ENCODE peak calls at places on chromosomes 5 and 9, in ten cellular contexts. O is GM23248, J is GM23338, D is H1, K is HCT116, X is fibroblast of lung, H is neural progenitor cell, Y is Karpas-422, I is mammary epithelial cell, L is K562. S is an unnamed sample.

GRCh38 chr5:179819296-179820126 is 1.2 kb upstream of the SQSTM1 start:
- DNase-seq in X (peak; percentile 75), I (peak; percentile 52), H (peak; percentile 58), Y (peak; percentile 73), K (no peak), O (peak; percentile 81), L (peak; percentile 57), D (peak; percentile 79), J (peak; percentile 73), S (peak; percentile 64)

GRCh38 chr5:125834438-125835147 is 588.6 kb upstream of the GRAMD2B start:
- DNase-seq in O (no peak), I (no peak), L (no peak), D (no peak), K (no peak), H (peak; percentile 7), X (no peak), J (peak; percentile 18), Y (no peak), S (no peak)

GRCh38 chr5:94432499-94432898 is 185.9 kb downstream of the KIAA0825 start:
- DNase-seq in O (peak; percentile 51), Y (no peak), H (no peak), J (no peak), I (no peak), X (peak; percentile 90), L (no peak), K (no peak), D (no peak), S (peak; percentile 44)

GRCh38 chr5:132256783-132257130 is 739 bp upstream of the PDLIM4 start:
- DNase-seq in I (no peak), L (no peak), J (no peak), O (no peak), H (no peak), X (no peak), K (no peak), Y (no peak), D (no peak), S (no peak)

GRCh38 chr5:31153523-31153922 is 40.0 kb upstream of the CDH6 start:
- DNase-seq in I (no peak), O (peak; percentile 20), J (no peak), K (no peak), D (no peak), Y (no peak), H (no peak), X (peak; percentile 31), L (no peak), S (no peak)

GRCh38 chr5:53472720-53473510 is 7.5 kb upstream of the FST start:
- DNase-seq in K (no peak), J (no peak), D (no peak), O (no peak), L (no peak), X (no peak), Y (no peak), H (no peak), I (no peak), S (no peak)

GRCh38 chr9:25658587-25658986 is 19.7 kb downstream of the TUSC1 start:
- DNase-seq in L (no peak), J (no peak), X (no peak), Y (no peak), I (no peak), O (no peak), D (no peak), K (no peak), H (no peak), S (no peak)

GRCh38 chr5:138974227-138975063 is 99.3 kb upstream of the LRRTM2 start:
- DNase-seq in I (no peak), L (no peak), O (peak; percentile 87), D (no peak), H (peak; percentile 34), Y (no peak), X (peak; percentile 28), J (no peak), K (no peak), S (no peak)

GRCh38 chr5:166962470-166962869 is 1329.0 kb upstream of the WWC1 start:
- DNase-seq in Y (no peak), X (peak; percentile 4), O (no peak), K (no peak), H (no peak), L (no peak), J (peak; percentile 22), I (no peak), D (no peak), S (no peak)

GRCh38 chr5:6727231-6727630 is 14.0 kb downstream of the TENT4A start:
- DNase-seq in X (no peak), Y (no peak), J (no peak), D (no peak), K (no peak), O (no peak), H (no peak), I (no peak), L (no peak), S (no peak)
- H3K4me3 ChIP-seq in X (no peak overlapping the region), Y (peak overlapping the region; percentile 34), J (no peak overlapping the region), D (no peak overlapping the region), K (no peak overlapping the region), O (no peak overlapping the region), H (no peak overlapping the region), I (no peak overlapping the region), L (no peak overlapping the region), S (no peak overlapping the region)

DNA sequence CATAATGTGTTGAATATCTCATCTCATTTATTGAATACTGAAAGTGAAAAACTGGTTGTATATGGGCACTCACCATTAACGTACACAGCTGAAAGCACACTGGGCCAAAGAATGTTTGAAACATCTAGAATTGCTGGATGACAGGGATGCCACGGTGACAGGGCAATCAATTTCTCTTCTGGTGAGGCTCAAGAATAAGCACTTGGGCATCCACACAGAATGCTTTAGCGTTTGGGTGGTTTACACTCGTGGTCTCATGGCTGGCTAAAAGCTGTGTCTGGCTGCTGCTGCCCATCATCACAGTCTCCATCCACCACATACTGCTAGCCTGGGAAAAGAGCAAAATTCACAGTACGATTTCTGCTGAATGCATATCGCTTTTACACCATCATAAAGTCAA is 30.7 kb upstream of the IL31RA start:
- DNase-seq in O (no peak), L (no peak), Y (no peak), X (no peak), D (no peak), J (no peak), H (no peak), K (no peak), I (no peak), S (no peak)
- H3K27me3 ChIP-seq in O (peaks cover 6% of the 10 kb centered on the region), L (peaks cover 26% of the 10 kb centered on the region), Y (no peaks in the 10 kb centered on the region), X (no peaks in the 10 kb centered on the region), D (peaks cover 2% of the 10 kb centered on the region), J (peaks cover 27% of the 10 kb centered on the region), H (peaks cover 34% of the 10 kb centered on the region), K (no peaks in the 10 kb centered on the region), I (peaks cover 3% of the 10 kb centered on the region), S (no peaks in the 10 kb centered on the region)

GRCh38 chr5:149781612-149782011 is 51.5 kb downstream of the PPARGC1B start:
- DNase-seq in J (no peak), D (no peak), X (no peak), I (no peak), H (no peak), Y (no peak), L (no peak), K (no peak), O (no peak), S (peak; percentile 21)
- H3K79me2 ChIP-seq in J (peaks cover 21% of the 10 kb centered on the region), D (no peaks in the 10 kb centered on the region), X (no peaks in the 10 kb centered on the region), I (peaks cover 32% of the 10 kb centered on the region), H (no peaks in the 10 kb centered on the region), Y (peaks cover 96% of the 10 kb centered on the region), L (peaks cover 86% of the 10 kb centered on the region), K (peaks cover 11% of the 10 kb centered on the region), O (no peaks in the 10 kb centered on the region), S (no peaks in the 10 kb centered on the region)

GRCh38 chr9:136950656-136951030 is 1.4 kb upstream of the LCN12 start:
- DNase-seq in I (no peak), O (no peak), D (no peak), L (no peak), X (no peak), H (no peak), K (no peak), J (no peak), Y (no peak), S (no peak)
- H3K4me3 ChIP-seq in I (peak overlapping the region; percentile 51), O (no peak overlapping the region), D (peak overlapping the region; percentile 51), L (peak overlapping the region; percentile 51), X (no peak overlapping the region), H (peak overlapping the region; percentile 53), K (peak overlapping the region; percentile 65), J (peak overlapping the region; percentile 72), Y (peak overlapping the region; percentile 72), S (peak overlapping the region; percentile 69)

DNA sequence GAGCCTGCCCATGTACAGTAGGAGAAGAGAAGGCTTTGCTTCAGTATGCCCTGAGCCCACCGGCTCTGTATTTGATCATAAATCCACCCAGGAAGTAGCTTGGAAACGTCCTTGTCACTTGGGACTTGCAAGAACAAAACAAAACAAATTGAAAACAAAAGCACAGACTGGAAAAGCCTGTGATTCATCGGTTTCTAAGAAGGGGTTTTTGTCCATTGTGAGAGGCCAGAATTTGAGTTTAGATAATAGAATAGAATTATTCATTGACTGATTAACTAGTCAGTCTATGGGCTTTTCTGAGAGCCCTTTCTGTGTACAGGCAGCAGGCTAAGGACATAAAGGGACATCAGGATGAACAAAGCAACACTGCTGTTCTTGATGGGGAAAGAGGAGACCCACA is 424.8 kb downstream of the IRX1 start:
- DNase-seq in D (no peak), H (no peak), O (peak; percentile 5), I (peak; percentile 9), K (no peak), L (no peak), J (no peak), X (no peak), Y (no peak), S (no peak)
- H3K27me3 ChIP-seq in D (no peaks in the 10 kb centered on the region), H (no peaks in the 10 kb centered on the region), O (no peaks in the 10 kb centered on the region), I (no peaks in the 10 kb centered on the region), K (no peaks in the 10 kb centered on the region), L (no peaks in the 10 kb centered on the region), J (no peaks in the 10 kb centered on the region), X (no peaks in the 10 kb centered on the region), Y (no peaks in the 10 kb centered on the region), S (no peaks in the 10 kb centered on the region)

GRCh38 chr9:108983885-108984284 is 29.4 kb downstream of the CTNNAL1 start:
- DNase-seq in X (no peak), J (no peak), D (no peak), O (no peak), H (no peak), K (no peak), I (peak; percentile 29), L (no peak), Y (no peak), S (no peak)
- H3K79me2 ChIP-seq in X (no peaks in the 10 kb centered on the region), J (no peaks in the 10 kb centered on the region), D (no peaks in the 10 kb centered on the region), O (no peaks in the 10 kb centered on the region), H (no peaks in the 10 kb centered on the region), K (peaks cover 6% of the 10 kb centered on the region), I (peaks cover 4% of the 10 kb centered on the region), L (no peaks in the 10 kb centered on the region), Y (peaks cover 3% of the 10 kb centered on the region), S (no peaks in the 10 kb centered on the region)

GRCh38 chr9:123174079-123174478 is 94.3 kb downstream of the STRBP start:
- DNase-seq in L (no peak), Y (no peak), J (no peak), K (no peak), D (no peak), X (no peak), O (no peak), H (no peak), I (no peak), S (no peak)

GRCh38 chr9:123176949-123177348 is 91.4 kb downstream of the STRBP start:
- DNase-seq in Y (no peak), J (no peak), I (no peak), K (no peak), H (no peak), O (no peak), D (no peak), L (no peak), X (no peak), S (no peak)

GRCh38 chr9:123174887-123175518 is 93.4 kb downstream of the STRBP start:
- DNase-seq in I (no peak), L (no peak), O (no peak), X (no peak), J (peak; percentile 91), K (no peak), Y (peak; percentile 94), D (no peak), H (no peak), S (no peak)

GRCh38 chr9:123176230-123176629 is 92.2 kb downstream of the STRBP start:
- DNase-seq in X (peak; percentile 18), O (peak; percentile 40), Y (peak; percentile 53), D (no peak), H (no peak), I (peak; percentile 60), J (no peak), L (no peak), K (no peak), S (peak; percentile 53)
- H3K4me3 ChIP-seq in X (no peak overlapping the region), O (no peak overlapping the region), Y (peak overlapping the region; percentile 51), D (no peak overlapping the region), H (no peak overlapping the region), I (peak overlapping the region; percentile 42), J (no peak overlapping the region), L (no peak overlapping the region), K (no peak overlapping the region), S (no peak overlapping the region)